ENCODE peak calls at places on chromosome 9, in six cellular contexts. Z is fibroblast of mammary gland, P is GM06990, K is nephron progenitor cell, D is MCF 10A, H is upper lobe of left lung. O is an unnamed sample.

GRCh38 chr9:115084157-115084556 is 33.8 kb downstream of the TNC start:
- DNase-seq in Z (no peak), D (no peak), K (no peak), P (no peak), H (no peak), O (no peak)

GRCh38 chr9:35203531-35203930 is 41.7 kb downstream of the UNC13B start:
- DNase-seq in D (no peak), H (no peak), P (no peak), Z (no peak), K (no peak), O (no peak)

GRCh38 chr9:14170973-14171596 is 142.9 kb downstream of the NFIB start:
- DNase-seq in K (no peak), Z (peak; percentile 73), D (peak; percentile 78), H (no peak), P (no peak), O (no peak)

GRCh38 chr9:17130285-17130684 is 4.6 kb upstream of the CNTLN start:
- DNase-seq in H (no peak), K (no peak), D (no peak), Z (no peak), P (no peak), O (no peak)

GRCh38 chr9:127835930-127836586 is 18.4 kb downstream of the ENG start:
- DNase-seq in Z (peak; percentile 53), D (no peak), K (no peak), P (no peak), H (peak; percentile 86), O (no peak)

GRCh38 chr9:114616684-114617520 is 5.8 kb downstream of the TMEM268 start:
- DNase-seq in D (no peak), Z (no peak), H (peak; percentile 69), K (no peak), P (peak; percentile 82), O (no peak)

GRCh38 chr9:38443181-38443580 is 18.9 kb upstream of the IGFBPL1 start:
- DNase-seq in D (no peak), K (no peak), P (no peak), Z (no peak), H (no peak), O (no peak)

GRCh38 chr9:134349941-134350340 is 23.7 kb downstream of the RXRA start:
- DNase-seq in Z (no peak), P (no peak), K (no peak), D (no peak), H (no peak), O (no peak)

GRCh38 chr9:98287383-98287782 is 31.9 kb upstream of the TBC1D2 start:
- DNase-seq in Z (peak; percentile 19), H (no peak), P (no peak), D (peak; percentile 23), K (no peak), O (peak; percentile 28)

GRCh38 chr9:129623331-129623730 is 2.4 kb upstream of the C9orf50 start:
- DNase-seq in K (no peak), H (no peak), P (no peak), D (peak; percentile 50), Z (peak; percentile 70), O (no peak)

GRCh38 chr9:97398999-97399758 is 12.7 kb upstream of the TDRD7 start:
- DNase-seq in Z (peak; percentile 80), P (peak; percentile 86), K (peak; percentile 82), H (peak; percentile 95), D (peak; percentile 87), O (peak; percentile 85)

GRCh38 chr9:25677301-25678146 is 720 bp downstream of the TUSC1 start:
- DNase-seq in H (peak; percentile 96), K (no peak), P (no peak), D (peak; percentile 86), Z (peak; percentile 74), O (peak; percentile 59)

GRCh38 chr9:105088088-105088487 is 156.4 kb upstream of the SLC44A1 start:
- DNase-seq in Z (no peak), P (no peak), D (peak; percentile 55), K (no peak), H (no peak), O (no peak)

GRCh38 chr9:7186175-7186574 is 428.4 kb downstream of the KDM4C start:
- DNase-seq in Z (peak; percentile 43), H (no peak), P (no peak), K (no peak), D (peak; percentile 67), O (no peak)

GRCh38 chr9:27888661-27889295 is 315.5 kb upstream of the C9orf72 start:
- DNase-seq in P (peak; percentile 5), H (peak; percentile 13), Z (peak; percentile 1), D (peak; percentile 29), K (peak; percentile 24), O (peak; percentile 11)

GRCh38 chr9:116193636-116194035 is 40.0 kb downstream of the PAPPA start:
- DNase-seq in D (peak; percentile 59), Z (peak; percentile 93), K (no peak), P (no peak), H (no peak), O (no peak)

GRCh38 chr9:70053864-70054263 is 10.2 kb downstream of the MAMDC2 start:
- DNase-seq in H (no peak), K (no peak), Z (no peak), D (peak; percentile 94), P (no peak), O (no peak)

GRCh38 chr9:32875242-32875641 is 91.9 kb downstream of the TMEM215 start:
- DNase-seq in K (no peak), D (peak; percentile 37), H (no peak), Z (no peak), P (no peak), O (no peak)

DNA sequence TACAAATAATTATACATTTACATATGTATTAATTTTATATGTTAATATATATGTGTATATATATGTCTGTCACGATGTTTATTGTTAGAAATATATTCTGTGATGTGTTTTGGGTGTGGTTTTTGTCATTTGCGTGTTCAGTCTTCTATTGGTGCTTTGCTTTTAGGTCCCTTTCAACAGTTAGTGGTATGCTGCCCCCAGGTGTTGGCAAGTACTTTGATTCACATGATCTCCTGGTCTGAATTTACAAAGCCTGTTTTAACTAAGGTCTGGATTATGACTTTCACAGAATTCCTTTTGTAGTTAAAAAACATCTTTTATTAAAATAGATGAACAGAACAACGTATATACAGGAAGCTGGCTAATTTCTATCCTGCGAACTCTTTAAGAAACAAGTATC is 271.5 kb downstream of the CCDC171 start:
- DNase-seq in H (no peak), K (no peak), Z (peak; percentile 31), P (no peak), D (peak; percentile 71), O (peak; percentile 11)
- TF ChIP-seq CTCF in H (no peak), K (no peak), Z (no peak), P (no peak), D (peak; percentile 19), O (no peak)

GRCh38 chr9:86903461-86904010 is 43.8 kb downstream of the GAS1 start:
- DNase-seq in H (peak; percentile 15), Z (no peak), K (peak; percentile 34), P (no peak), D (no peak), O (no peak)

GRCh38 chr9:86907346-86907745 is 40.0 kb downstream of the GAS1 start:
- DNase-seq in K (no peak), H (no peak), P (no peak), D (no peak), Z (no peak), O (no peak)

GRCh38 chr9:86902606-86903460 is 44.5 kb downstream of the GAS1 start:
- DNase-seq in K (peak; percentile 68), Z (no peak), D (no peak), P (no peak), H (peak; percentile 78), O (peak; percentile 20)

DNA sequence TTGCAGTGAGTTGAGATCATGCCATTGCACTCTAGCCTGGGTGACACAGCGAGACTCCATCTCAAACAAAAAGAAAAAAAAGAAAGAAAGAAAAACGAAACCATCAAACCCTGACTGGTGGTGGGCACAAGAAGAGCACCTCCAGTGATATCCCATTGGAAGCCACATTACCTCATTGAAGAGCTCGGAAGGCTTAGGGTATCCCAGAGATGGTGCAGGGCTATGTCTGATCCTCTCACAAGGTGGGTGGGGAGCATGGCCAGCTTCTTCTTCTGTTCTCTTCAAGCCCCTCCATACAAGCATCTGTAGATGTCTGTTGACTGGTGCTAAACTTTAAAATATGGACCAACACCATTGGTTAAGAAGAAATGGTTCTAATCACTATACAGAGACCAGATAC is 45.8 kb downstream of the GAS1 start:
- DNase-seq in P (no peak), Z (no peak), H (no peak), K (no peak), D (no peak), O (no peak)
- TF ChIP-seq CTCF in P (no peak), Z (no peak), H (no peak), K (no peak), D (no peak), O (no peak)

DNA sequence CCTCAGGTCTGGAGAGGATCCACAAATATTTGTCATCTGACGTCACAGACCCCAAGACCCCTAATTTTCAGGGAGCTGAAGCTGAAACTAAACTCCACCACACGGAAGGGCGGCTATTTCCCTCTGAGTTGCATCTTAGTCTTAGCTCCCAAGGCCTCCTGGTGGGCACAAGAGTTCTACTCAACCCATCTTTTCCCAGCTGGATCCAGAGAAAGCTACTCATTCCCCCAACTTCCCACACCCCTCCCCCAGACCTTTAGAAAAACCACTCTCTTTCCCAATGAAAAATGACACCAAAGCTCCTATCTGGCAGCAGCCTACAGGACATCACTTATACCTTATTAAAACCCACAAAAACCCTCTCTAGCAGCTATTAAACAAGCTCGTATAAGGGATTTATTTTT is 67.1 kb upstream of the SLC1A1 start:
- DNase-seq in D (no peak), Z (no peak), K (no peak), H (no peak), P (no peak), O (no peak)
- TF ChIP-seq CTCF in D (no peak), Z (no peak), K (no peak), H (no peak), P (no peak), O (no peak)

GRCh38 chr9:89008346-89009048 is 17.2 kb downstream of the S1PR3 start:
- DNase-seq in P (no peak), D (no peak), H (no peak), Z (no peak), K (no peak), O (no peak)

GRCh38 chr9:89007568-89007967 is 16.3 kb downstream of the S1PR3 start:
- DNase-seq in H (no peak), K (no peak), Z (no peak), D (no peak), P (no peak), O (no peak)

GRCh38 chr9:89010056-89010455 is 18.8 kb downstream of the S1PR3 start:
- DNase-seq in D (no peak), K (no peak), P (no peak), H (no peak), Z (no peak), O (no peak)

GRCh38 chr9:89010526-89011089 is 19.3 kb downstream of the S1PR3 start:
- DNase-seq in P (no peak), D (no peak), K (no peak), Z (no peak), H (no peak), O (no peak)

DNA sequence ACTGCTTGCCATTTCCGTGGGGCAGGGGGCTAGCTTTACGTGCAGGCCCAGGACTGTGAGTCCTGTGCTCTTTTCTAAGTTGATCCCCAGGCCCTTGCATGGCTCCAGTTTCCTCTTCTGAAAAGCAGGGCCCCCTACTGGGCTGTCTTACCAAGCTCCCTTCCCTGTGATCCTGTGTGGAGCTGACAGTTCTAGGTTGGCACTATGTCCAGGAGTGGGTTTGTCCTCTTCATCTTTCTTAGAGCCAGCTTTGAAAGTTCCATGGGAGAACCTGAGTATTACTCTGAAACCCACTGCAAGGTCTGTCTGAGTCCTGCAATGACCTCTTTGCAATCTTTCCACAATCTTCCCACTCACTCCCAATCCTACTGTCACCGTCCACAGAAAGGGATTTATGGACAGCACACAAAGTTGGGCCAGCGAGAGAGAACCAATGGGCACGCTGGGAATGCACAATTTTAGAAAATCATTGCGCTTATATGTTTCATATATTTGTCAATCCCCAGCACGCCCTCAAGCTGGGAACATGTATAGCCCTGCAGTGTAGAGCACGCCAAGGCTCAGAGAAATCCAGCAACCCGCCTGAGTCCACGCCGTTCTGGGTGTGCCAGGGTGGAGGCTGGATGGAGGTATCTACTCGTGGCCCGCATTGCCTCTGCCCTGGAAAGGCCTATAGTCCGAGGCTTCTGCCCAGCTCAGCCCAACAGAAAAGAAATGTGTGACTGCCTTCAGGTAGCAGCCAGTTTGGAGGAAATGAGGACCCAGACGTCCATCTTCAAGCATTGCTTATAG is 18.0 kb downstream of the S1PR3 start:
- DNase-seq in H (no peak), Z (no peak), P (no peak), D (no peak), K (no peak), O (no peak)
- TF ChIP-seq CTCF in H (no peak), Z (peak; percentile 26), P (no peak), D (no peak), K (no peak), O (no peak)